ENCODE peak calls at places on chromosomes 6 and 20, in four cellular contexts. A is left ventricle myocardium superior, P is HTR-8/SVneo, D is AG10803. B is an unnamed sample.

GRCh38 chr6:156809034-156809433 is 31.9 kb downstream of the ARID1B start:
- DNase-seq in A (no peak), P (no peak), D (peak), B (no peak)

GRCh38 chr20:45038747-45039469 is 62.0 kb downstream of the KCNS1 start:
- DNase-seq in A (no peak), P (no peak), D (peak), B (no peak)

GRCh38 chr20:61253264-61253639 is 1.2 kb downstream of the CDH4 start:
- DNase-seq in A (no peak), D (peak), P (peak), B (no peak)

GRCh38 chr6:41639556-41640371 is 1.5 kb downstream of the MDFI start:
- DNase-seq in D (no peak), A (no peak), P (no peak), B (no peak)

GRCh38 chr6:99426454-99426762 is 1.3 kb upstream of the PNISR start:
- DNase-seq in D (no peak), A (no peak), P (no peak), B (no peak)

GRCh38 chr6:5462856-5463255 is 201.5 kb downstream of the FARS2 start:
- DNase-seq in D (no peak), A (no peak), P (no peak), B (no peak)

GRCh38 chr6:52261229-52261628 is 16.9 kb upstream of the IL17F start:
- DNase-seq in P (peak), A (no peak), D (peak), B (no peak)

GRCh38 chr6:125701354-125701668 is 48.1 kb upstream of the HEY2 start:
- DNase-seq in D (no peak), A (no peak), P (no peak), B (no peak)

GRCh38 chr20:13288357-13288756 is 67.3 kb downstream of the ISM1 start:
- DNase-seq in D (no peak), A (no peak), P (no peak), B (no peak)

GRCh38 chr6:157253699-157254098 is 69.6 kb downstream of the TMEM242 start:
- DNase-seq in D (no peak), P (no peak), A (no peak), B (no peak)

GRCh38 chr20:3430376-3431069 is 23.1 kb upstream of the DNAAF9 start:
- DNase-seq in D (no peak), P (no peak), A (peak), B (no peak)

GRCh38 chr6:105310947-105311346 is 91.9 kb downstream of the PREP start:
- DNase-seq in D (no peak), A (no peak), P (no peak), B (no peak)

GRCh38 chr20:4956200-4956810 is 45.0 kb downstream of the SLC23A2 start:
- DNase-seq in A (no peak), D (peak), P (peak), B (no peak)

B was measured in iPS DF 19.7.